ENCODE peak calls at places on chromosomes 6 and 20, in seven cellular contexts. One of them, this sample, is unnamed.

GRCh38 chr6:88708197-88708744 is 255.1 kb downstream of the RNGTT start:
- DNase-seq in stimulated activated CD4-positive, alpha-beta T cell treated with anti-CD3 and anti-CD28 coated beads, Interleukin-1b, Interleukin-23, amount 100 ng/mL, for 24 hours: no peak
- DNase-seq in Karpas-422: no peak
- DNase-seq in left ventricle myocardium inferior: no peak
- DNase-seq in H54: no peak
- DNase-seq in HT1080: no peak
- DNase-seq in lung: no peak
- DNase-seq in this sample: no peak

GRCh38 chr6:137202078-137202477 is 17.1 kb downstream of the IFNGR1 start:
- DNase-seq in stimulated activated CD4-positive, alpha-beta T cell treated with anti-CD3 and anti-CD28 coated beads, Interleukin-1b, Interleukin-23, amount 100 ng/mL, for 24 hours: no peak
- DNase-seq in Karpas-422: peak
- DNase-seq in left ventricle myocardium inferior: no peak
- DNase-seq in H54: no peak
- DNase-seq in HT1080: no peak
- DNase-seq in lung: no peak
- DNase-seq in this sample: no peak

GRCh38 chr6:153031335-153031955 is 28.9 kb upstream of the MTRF1L start:
- DNase-seq in stimulated activated CD4-positive, alpha-beta T cell treated with anti-CD3 and anti-CD28 coated beads, Interleukin-1b, Interleukin-23, amount 100 ng/mL, for 24 hours: no peak
- DNase-seq in Karpas-422: no peak
- DNase-seq in left ventricle myocardium inferior: no peak
- DNase-seq in H54: no peak
- DNase-seq in HT1080: peak
- DNase-seq in lung: no peak
- DNase-seq in this sample: no peak

GRCh38 chr6:132272776-132273175 is 128.5 kb downstream of the MOXD1 start:
- DNase-seq in stimulated activated CD4-positive, alpha-beta T cell treated with anti-CD3 and anti-CD28 coated beads, Interleukin-1b, Interleukin-23, amount 100 ng/mL, for 24 hours: no peak
- DNase-seq in Karpas-422: no peak
- DNase-seq in left ventricle myocardium inferior: no peak
- DNase-seq in H54: no peak
- DNase-seq in HT1080: no peak
- DNase-seq in lung: no peak
- DNase-seq in this sample: no peak

GRCh38 chr20:46898433-46898832 is 3.8 kb downstream of the EYA2 start:
- DNase-seq in stimulated activated CD4-positive, alpha-beta T cell treated with anti-CD3 and anti-CD28 coated beads, Interleukin-1b, Interleukin-23, amount 100 ng/mL, for 24 hours: no peak
- DNase-seq in Karpas-422: no peak
- DNase-seq in left ventricle myocardium inferior: no peak
- DNase-seq in H54: no peak
- DNase-seq in HT1080: no peak
- DNase-seq in lung: no peak
- DNase-seq in this sample: no peak

GRCh38 chr20:53070224-53070623 is 98.1 kb downstream of the TSHZ2 start:
- DNase-seq in stimulated activated CD4-positive, alpha-beta T cell treated with anti-CD3 and anti-CD28 coated beads, Interleukin-1b, Interleukin-23, amount 100 ng/mL, for 24 hours: no peak
- DNase-seq in Karpas-422: no peak
- DNase-seq in left ventricle myocardium inferior: no peak
- DNase-seq in H54: no peak
- DNase-seq in HT1080: no peak
- DNase-seq in lung: no peak
- DNase-seq in this sample: no peak

GRCh38 chr20:36866681-36867485 is 9.1 kb upstream of the TLDC2 start:
- DNase-seq in stimulated activated CD4-positive, alpha-beta T cell treated with anti-CD3 and anti-CD28 coated beads, Interleukin-1b, Interleukin-23, amount 100 ng/mL, for 24 hours: no peak
- DNase-seq in Karpas-422: no peak
- DNase-seq in left ventricle myocardium inferior: no peak
- DNase-seq in H54: no peak
- DNase-seq in HT1080: peak
- DNase-seq in lung: no peak
- DNase-seq in this sample: no peak

GRCh38 chr6:50091641-50092040 is 41.9 kb upstream of the DEFB112 start:
- DNase-seq in stimulated activated CD4-positive, alpha-beta T cell treated with anti-CD3 and anti-CD28 coated beads, Interleukin-1b, Interleukin-23, amount 100 ng/mL, for 24 hours: no peak
- DNase-seq in Karpas-422: no peak
- DNase-seq in left ventricle myocardium inferior: no peak
- DNase-seq in H54: no peak
- DNase-seq in HT1080: peak
- DNase-seq in lung: no peak
- DNase-seq in this sample: no peak

GRCh38 chr20:41425180-41425884 is 58.7 kb upstream of the EMILIN3 start:
- DNase-seq in stimulated activated CD4-positive, alpha-beta T cell treated with anti-CD3 and anti-CD28 coated beads, Interleukin-1b, Interleukin-23, amount 100 ng/mL, for 24 hours: no peak
- DNase-seq in Karpas-422: no peak
- DNase-seq in left ventricle myocardium inferior: no peak
- DNase-seq in H54: no peak
- DNase-seq in HT1080: no peak
- DNase-seq in lung: no peak
- DNase-seq in this sample: peak

GRCh38 chr6:88666906-88667305 is 296.5 kb downstream of the RNGTT start:
- DNase-seq in stimulated activated CD4-positive, alpha-beta T cell treated with anti-CD3 and anti-CD28 coated beads, Interleukin-1b, Interleukin-23, amount 100 ng/mL, for 24 hours: no peak
- DNase-seq in Karpas-422: no peak
- DNase-seq in left ventricle myocardium inferior: no peak
- DNase-seq in H54: no peak
- DNase-seq in HT1080: no peak
- DNase-seq in lung: no peak
- DNase-seq in this sample: no peak

GRCh38 chr20:4449977-4450715 is 271.6 kb upstream of the PRND start:
- DNase-seq in stimulated activated CD4-positive, alpha-beta T cell treated with anti-CD3 and anti-CD28 coated beads, Interleukin-1b, Interleukin-23, amount 100 ng/mL, for 24 hours: no peak
- DNase-seq in Karpas-422: no peak
- DNase-seq in left ventricle myocardium inferior: no peak
- DNase-seq in H54: no peak
- DNase-seq in HT1080: no peak
- DNase-seq in lung: peak
- DNase-seq in this sample: no peak

GRCh38 chr20:44407402-44408184 is 52.1 kb downstream of the HNF4A start:
- DNase-seq in stimulated activated CD4-positive, alpha-beta T cell treated with anti-CD3 and anti-CD28 coated beads, Interleukin-1b, Interleukin-23, amount 100 ng/mL, for 24 hours: no peak
- DNase-seq in Karpas-422: no peak
- DNase-seq in left ventricle myocardium inferior: no peak
- DNase-seq in H54: peak
- DNase-seq in HT1080: peak
- DNase-seq in lung: no peak
- DNase-seq in this sample: no peak

GRCh38 chr6:82608777-82609176 is 245.2 kb downstream of the TPBG start:
- DNase-seq in stimulated activated CD4-positive, alpha-beta T cell treated with anti-CD3 and anti-CD28 coated beads, Interleukin-1b, Interleukin-23, amount 100 ng/mL, for 24 hours: no peak
- DNase-seq in Karpas-422: no peak
- DNase-seq in left ventricle myocardium inferior: no peak
- DNase-seq in H54: no peak
- DNase-seq in HT1080: no peak
- DNase-seq in lung: no peak
- DNase-seq in this sample: no peak

GRCh38 chr6:125307150-125307838 is 5.5 kb upstream of the HDDC2 start:
- DNase-seq in stimulated activated CD4-positive, alpha-beta T cell treated with anti-CD3 and anti-CD28 coated beads, Interleukin-1b, Interleukin-23, amount 100 ng/mL, for 24 hours: no peak
- DNase-seq in Karpas-422: no peak
- DNase-seq in left ventricle myocardium inferior: no peak
- DNase-seq in H54: no peak
- DNase-seq in HT1080: peak
- DNase-seq in lung: no peak
- DNase-seq in this sample: no peak

GRCh38 chr6:150325093-150325772 is 43.6 kb upstream of the IYD start:
- DNase-seq in stimulated activated CD4-positive, alpha-beta T cell treated with anti-CD3 and anti-CD28 coated beads, Interleukin-1b, Interleukin-23, amount 100 ng/mL, for 24 hours: no peak
- DNase-seq in Karpas-422: no peak
- DNase-seq in left ventricle myocardium inferior: no peak
- DNase-seq in H54: no peak
- DNase-seq in HT1080: no peak
- DNase-seq in lung: peak
- DNase-seq in this sample: no peak

GRCh38 chr6:146290589-146290901 is 253.1 kb upstream of the RAB32 start:
- DNase-seq in stimulated activated CD4-positive, alpha-beta T cell treated with anti-CD3 and anti-CD28 coated beads, Interleukin-1b, Interleukin-23, amount 100 ng/mL, for 24 hours: no peak
- DNase-seq in Karpas-422: no peak
- DNase-seq in left ventricle myocardium inferior: no peak
- DNase-seq in H54: no peak
- DNase-seq in HT1080: no peak
- DNase-seq in lung: no peak
- DNase-seq in this sample: no peak

GRCh38 chr6:169175360-169175887 is 78.2 kb downstream of the THBS2 start:
- DNase-seq in stimulated activated CD4-positive, alpha-beta T cell treated with anti-CD3 and anti-CD28 coated beads, Interleukin-1b, Interleukin-23, amount 100 ng/mL, for 24 hours: no peak
- DNase-seq in Karpas-422: no peak
- DNase-seq in left ventricle myocardium inferior: no peak
- DNase-seq in H54: no peak
- DNase-seq in HT1080: no peak
- DNase-seq in lung: no peak
- DNase-seq in this sample: no peak

GRCh38 chr20:48544402-48545333 is 283.1 kb downstream of the PREX1 start:
- DNase-seq in stimulated activated CD4-positive, alpha-beta T cell treated with anti-CD3 and anti-CD28 coated beads, Interleukin-1b, Interleukin-23, amount 100 ng/mL, for 24 hours: no peak
- DNase-seq in Karpas-422: no peak
- DNase-seq in left ventricle myocardium inferior: no peak
- DNase-seq in H54: no peak
- DNase-seq in HT1080: peak
- DNase-seq in lung: no peak
- DNase-seq in this sample: peak

GRCh38 chr6:159178847-159179246 is 9.6 kb downstream of the FNDC1 start:
- DNase-seq in stimulated activated CD4-positive, alpha-beta T cell treated with anti-CD3 and anti-CD28 coated beads, Interleukin-1b, Interleukin-23, amount 100 ng/mL, for 24 hours: no peak
- DNase-seq in Karpas-422: no peak
- DNase-seq in left ventricle myocardium inferior: no peak
- DNase-seq in H54: no peak
- DNase-seq in HT1080: no peak
- DNase-seq in lung: no peak
- DNase-seq in this sample: no peak

GRCh38 chr6:101117397-101118185 is 236.5 kb upstream of the ASCC3 start:
- DNase-seq in stimulated activated CD4-positive, alpha-beta T cell treated with anti-CD3 and anti-CD28 coated beads, Interleukin-1b, Interleukin-23, amount 100 ng/mL, for 24 hours: no peak
- DNase-seq in Karpas-422: no peak
- DNase-seq in left ventricle myocardium inferior: no peak
- DNase-seq in H54: no peak
- DNase-seq in HT1080: no peak
- DNase-seq in lung: no peak
- DNase-seq in this sample: no peak

GRCh38 chr20:41136695-41137411 is 490 bp upstream of the PLCG1 start:
- DNase-seq in stimulated activated CD4-positive, alpha-beta T cell treated with anti-CD3 and anti-CD28 coated beads, Interleukin-1b, Interleukin-23, amount 100 ng/mL, for 24 hours: peak
- DNase-seq in Karpas-422: peak
- DNase-seq in left ventricle myocardium inferior: peak
- DNase-seq in H54: peak
- DNase-seq in HT1080: peak
- DNase-seq in lung: peak
- DNase-seq in this sample: peak

GRCh38 chr20:43915209-43916072 is 789 bp downstream of the TOX2 start:
- DNase-seq in stimulated activated CD4-positive, alpha-beta T cell treated with anti-CD3 and anti-CD28 coated beads, Interleukin-1b, Interleukin-23, amount 100 ng/mL, for 24 hours: no peak
- DNase-seq in Karpas-422: no peak
- DNase-seq in left ventricle myocardium inferior: no peak
- DNase-seq in H54: no peak
- DNase-seq in HT1080: peak
- DNase-seq in lung: no peak
- DNase-seq in this sample: no peak

GRCh38 chr20:61927193-61927825 is 138.4 kb downstream of the TAF4 start:
- DNase-seq in stimulated activated CD4-positive, alpha-beta T cell treated with anti-CD3 and anti-CD28 coated beads, Interleukin-1b, Interleukin-23, amount 100 ng/mL, for 24 hours: no peak
- DNase-seq in Karpas-422: no peak
- DNase-seq in left ventricle myocardium inferior: no peak
- DNase-seq in H54: no peak
- DNase-seq in HT1080: no peak
- DNase-seq in lung: no peak
- DNase-seq in this sample: no peak

GRCh38 chr6:160042788-160043301 is 74.0 kb downstream of the IGF2R start:
- DNase-seq in stimulated activated CD4-positive, alpha-beta T cell treated with anti-CD3 and anti-CD28 coated beads, Interleukin-1b, Interleukin-23, amount 100 ng/mL, for 24 hours: no peak
- DNase-seq in Karpas-422: no peak
- DNase-seq in left ventricle myocardium inferior: no peak
- DNase-seq in H54: no peak
- DNase-seq in HT1080: peak
- DNase-seq in lung: no peak
- DNase-seq in this sample: no peak

GRCh38 chr20:49477200-49477599 is 5.3 kb downstream of the KCNB1 start:
- DNase-seq in stimulated activated CD4-positive, alpha-beta T cell treated with anti-CD3 and anti-CD28 coated beads, Interleukin-1b, Interleukin-23, amount 100 ng/mL, for 24 hours: no peak
- DNase-seq in Karpas-422: no peak
- DNase-seq in left ventricle myocardium inferior: no peak
- DNase-seq in H54: no peak
- DNase-seq in HT1080: no peak
- DNase-seq in lung: no peak
- DNase-seq in this sample: no peak

GRCh38 chr6:163735076-163735475 is 320.6 kb downstream of the QKI start:
- DNase-seq in stimulated activated CD4-positive, alpha-beta T cell treated with anti-CD3 and anti-CD28 coated beads, Interleukin-1b, Interleukin-23, amount 100 ng/mL, for 24 hours: no peak
- DNase-seq in Karpas-422: no peak
- DNase-seq in left ventricle myocardium inferior: no peak
- DNase-seq in H54: no peak
- DNase-seq in HT1080: no peak
- DNase-seq in lung: no peak
- DNase-seq in this sample: no peak

GRCh38 chr20:53824779-53825178 is 231.1 kb upstream of the ZNF217 start:
- DNase-seq in stimulated activated CD4-positive, alpha-beta T cell treated with anti-CD3 and anti-CD28 coated beads, Interleukin-1b, Interleukin-23, amount 100 ng/mL, for 24 hours: no peak
- DNase-seq in Karpas-422: no peak
- DNase-seq in left ventricle myocardium inferior: no peak
- DNase-seq in H54: no peak
- DNase-seq in HT1080: no peak
- DNase-seq in lung: no peak
- DNase-seq in this sample: no peak

GRCh38 chr6:35044145-35044745 is 96.9 kb downstream of the TCP11 start:
- DNase-seq in stimulated activated CD4-positive, alpha-beta T cell treated with anti-CD3 and anti-CD28 coated beads, Interleukin-1b, Interleukin-23, amount 100 ng/mL, for 24 hours: no peak
- DNase-seq in Karpas-422: no peak
- DNase-seq in left ventricle myocardium inferior: no peak
- DNase-seq in H54: no peak
- DNase-seq in HT1080: peak
- DNase-seq in lung: peak
- DNase-seq in this sample: no peak

GRCh38 chr6:52577778-52578473 is 1.1 kb upstream of the TRAM2 start:
- DNase-seq in stimulated activated CD4-positive, alpha-beta T cell treated with anti-CD3 and anti-CD28 coated beads, Interleukin-1b, Interleukin-23, amount 100 ng/mL, for 24 hours: no peak
- DNase-seq in Karpas-422: peak
- DNase-seq in left ventricle myocardium inferior: no peak
- DNase-seq in H54: no peak
- DNase-seq in HT1080: no peak
- DNase-seq in lung: no peak
- DNase-seq in this sample: no peak

GRCh38 chr20:62494537-62494936 is 18.7 kb upstream of the GATA5 start:
- DNase-seq in stimulated activated CD4-positive, alpha-beta T cell treated with anti-CD3 and anti-CD28 coated beads, Interleukin-1b, Interleukin-23, amount 100 ng/mL, for 24 hours: no peak
- DNase-seq in Karpas-422: peak
- DNase-seq in left ventricle myocardium inferior: no peak
- DNase-seq in H54: no peak
- DNase-seq in HT1080: no peak
- DNase-seq in lung: no peak
- DNase-seq in this sample: no peak

GRCh38 chr6:27605401-27606342 is 132.8 kb upstream of the ZNF184 start:
- DNase-seq in stimulated activated CD4-positive, alpha-beta T cell treated with anti-CD3 and anti-CD28 coated beads, Interleukin-1b, Interleukin-23, amount 100 ng/mL, for 24 hours: no peak
- DNase-seq in Karpas-422: no peak
- DNase-seq in left ventricle myocardium inferior: no peak
- DNase-seq in H54: no peak
- DNase-seq in HT1080: peak
- DNase-seq in lung: no peak
- DNase-seq in this sample: no peak

GRCh38 chr6:69901361-69901760 is 35.0 kb downstream of the COL19A1 start:
- DNase-seq in stimulated activated CD4-positive, alpha-beta T cell treated with anti-CD3 and anti-CD28 coated beads, Interleukin-1b, Interleukin-23, amount 100 ng/mL, for 24 hours: no peak
- DNase-seq in Karpas-422: no peak
- DNase-seq in left ventricle myocardium inferior: no peak
- DNase-seq in H54: no peak
- DNase-seq in HT1080: no peak
- DNase-seq in lung: no peak
- DNase-seq in this sample: peak

GRCh38 chr6:134826889-134827737 is 122.8 kb downstream of the ALDH8A1 start:
- DNase-seq in stimulated activated CD4-positive, alpha-beta T cell treated with anti-CD3 and anti-CD28 coated beads, Interleukin-1b, Interleukin-23, amount 100 ng/mL, for 24 hours: no peak
- DNase-seq in Karpas-422: no peak
- DNase-seq in left ventricle myocardium inferior: peak
- DNase-seq in H54: peak
- DNase-seq in HT1080: peak
- DNase-seq in lung: peak
- DNase-seq in this sample: no peak

GRCh38 chr20:48760403-48760889 is 67.4 kb downstream of the PREX1 start:
- DNase-seq in stimulated activated CD4-positive, alpha-beta T cell treated with anti-CD3 and anti-CD28 coated beads, Interleukin-1b, Interleukin-23, amount 100 ng/mL, for 24 hours: peak
- DNase-seq in Karpas-422: no peak
- DNase-seq in left ventricle myocardium inferior: no peak
- DNase-seq in H54: peak
- DNase-seq in HT1080: peak
- DNase-seq in lung: no peak
- DNase-seq in this sample: no peak

GRCh38 chr6:7640607-7641577 is 50.9 kb downstream of the SNRNP48 start:
- DNase-seq in stimulated activated CD4-positive, alpha-beta T cell treated with anti-CD3 and anti-CD28 coated beads, Interleukin-1b, Interleukin-23, amount 100 ng/mL, for 24 hours: no peak
- DNase-seq in Karpas-422: no peak
- DNase-seq in left ventricle myocardium inferior: no peak
- DNase-seq in H54: peak
- DNase-seq in HT1080: peak
- DNase-seq in lung: no peak
- DNase-seq in this sample: no peak

GRCh38 chr6:130912451-130912850 is 85.2 kb downstream of the SMLR1 start:
- DNase-seq in stimulated activated CD4-positive, alpha-beta T cell treated with anti-CD3 and anti-CD28 coated beads, Interleukin-1b, Interleukin-23, amount 100 ng/mL, for 24 hours: no peak
- DNase-seq in Karpas-422: no peak
- DNase-seq in left ventricle myocardium inferior: no peak
- DNase-seq in H54: no peak
- DNase-seq in HT1080: no peak
- DNase-seq in lung: no peak
- DNase-seq in this sample: peak

GRCh38 chr6:119326291-119327005 is 23.1 kb downstream of the MAN1A1 start:
- DNase-seq in stimulated activated CD4-positive, alpha-beta T cell treated with anti-CD3 and anti-CD28 coated beads, Interleukin-1b, Interleukin-23, amount 100 ng/mL, for 24 hours: no peak
- DNase-seq in Karpas-422: peak
- DNase-seq in left ventricle myocardium inferior: no peak
- DNase-seq in H54: no peak
- DNase-seq in HT1080: no peak
- DNase-seq in lung: no peak
- DNase-seq in this sample: no peak

This sample was measured in SJCRH30.